ENCODE peak calls at places on chromosomes 2 and 18, in seven cellular contexts. I is HepG2, V is GM12878, W is endothelial cell of umbilical vein, F is K562, Q is H1, B is HCT116. R is an unnamed sample.

GRCh38 chr2:11692966-11693521 is 23.0 kb upstream of the NTSR2 start:
- DNase-seq in Q (peak; percentile 81), B (peak; percentile 65), V (no peak), I (peak; percentile 84), F (peak; percentile 76), W (peak; percentile 59), R (no peak)

GRCh38 chr18:68714356-68714706 is 577 bp downstream of the TMX3 start:
- DNase-seq in B (no peak), I (peak; percentile 4), Q (peak; percentile 48), F (peak; percentile 12), V (no peak), W (peak; percentile 55), R (no peak)

GRCh38 chr2:231128541-231128940 is 3.7 kb upstream of the HTR2B start:
- DNase-seq in F (no peak), I (no peak), W (no peak), V (no peak), B (no peak), Q (no peak), R (no peak)

GRCh38 chr2:49029406-49029805 is 124.9 kb downstream of the FSHR start:
- DNase-seq in W (no peak), B (no peak), I (no peak), F (no peak), V (no peak), Q (no peak), R (no peak)

GRCh38 chr18:46297621-46298020 is 193.4 kb downstream of the HAUS1 start:
- DNase-seq in I (no peak), B (no peak), V (no peak), W (no peak), F (no peak), Q (no peak), R (no peak)

GRCh38 chr2:164843346-164843841 is 1.8 kb upstream of the COBLL1 start:
- DNase-seq in W (no peak), Q (no peak), B (no peak), V (no peak), I (peak; percentile 42), F (no peak), R (no peak)

GRCh38 chr2:238513346-238513745 is 86.6 kb downstream of the ASB1 start:
- DNase-seq in I (peak; percentile 68), Q (peak; percentile 80), F (peak; percentile 62), V (no peak), B (peak; percentile 42), W (peak; percentile 36), R (peak; percentile 8)

GRCh38 chr2:25977768-25978167 is 4.5 kb downstream of the KIF3C start:
- DNase-seq in W (no peak), I (peak; percentile 53), Q (no peak), V (no peak), B (no peak), F (no peak), R (no peak)

GRCh38 chr2:49225126-49225525 is 70.8 kb upstream of the FSHR start:
- DNase-seq in Q (no peak), W (no peak), F (no peak), B (no peak), V (no peak), I (no peak), R (no peak)

GRCh38 chr2:224217962-224218347 is 178.9 kb upstream of the SERPINE2 start:
- DNase-seq in V (no peak), B (no peak), I (no peak), F (no peak), Q (no peak), W (no peak), R (no peak)

GRCh38 chr2:32212293-32212692 is 46.6 kb downstream of the SLC30A6 start:
- DNase-seq in B (no peak), W (no peak), V (no peak), F (no peak), I (no peak), Q (no peak), R (no peak)

GRCh38 chr2:198165289-198165688 is 360.9 kb downstream of the PLCL1 start:
- DNase-seq in I (no peak), W (no peak), F (no peak), B (no peak), Q (no peak), V (no peak), R (no peak)

GRCh38 chr2:177340158-177340557 is 52.4 kb upstream of the AGPS start:
- DNase-seq in B (no peak), I (no peak), Q (no peak), F (no peak), V (no peak), W (no peak), R (no peak)

GRCh38 chr2:175918935-175919334 is 83.1 kb downstream of the LNPK start:
- DNase-seq in B (no peak), Q (no peak), I (no peak), V (no peak), F (peak; percentile 27), W (no peak), R (no peak)

GRCh38 chr2:207095963-207096362 is 69.8 kb downstream of the KLF7 start:
- DNase-seq in V (no peak), I (no peak), W (no peak), B (no peak), Q (no peak), F (no peak), R (no peak)

GRCh38 chr2:217398860-217399259 is 539.0 kb upstream of the TNP1 start:
- DNase-seq in F (no peak), Q (no peak), I (no peak), V (no peak), W (no peak), B (no peak), R (no peak)
- TF ChIP-seq POLR2AphosphoS5 in F (no peak), Q (no peak), I (no peak), V (no peak), W (no peak), B (no peak), R (no peak)

DNA sequence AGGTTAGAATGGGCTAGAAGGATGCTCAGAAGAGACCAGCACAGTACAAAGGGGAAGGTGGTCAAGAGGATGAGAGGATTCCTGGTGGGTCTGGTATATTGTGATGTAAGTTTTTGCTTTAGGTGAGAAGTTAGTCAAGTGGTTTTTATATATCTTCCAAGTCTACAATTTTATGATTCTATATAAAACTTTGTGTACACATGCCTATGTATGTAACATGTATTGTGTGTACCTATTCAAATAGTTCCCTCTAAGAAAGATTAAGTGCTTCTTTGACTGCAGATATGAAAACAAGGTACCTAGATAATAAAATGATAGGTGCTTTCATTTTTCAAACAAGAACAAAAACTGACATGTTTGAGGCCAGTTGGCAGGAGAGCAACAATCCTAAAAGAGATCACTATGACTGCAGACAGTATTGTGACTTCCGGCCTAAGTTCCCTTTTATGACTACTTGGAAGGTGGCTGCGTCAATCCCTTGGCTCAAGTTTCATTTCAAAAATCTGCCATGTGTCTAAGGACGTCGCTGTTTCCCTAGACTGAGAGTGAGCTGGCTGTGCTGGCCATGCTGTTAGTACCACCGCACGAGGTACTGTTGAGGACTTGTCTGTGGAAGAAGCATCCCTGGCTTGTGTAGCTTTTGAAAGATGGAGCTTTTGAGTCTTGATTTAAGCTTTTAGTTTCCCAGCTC is 123.1 kb downstream of the PRPF40A start:
- DNase-seq in V (no peak), Q (no peak), B (no peak), F (no peak), W (no peak), I (no peak), R (no peak)
- H3K9ac ChIP-seq in V (no peak overlapping the region), Q (no peak overlapping the region), B (no peak overlapping the region), F (no peak overlapping the region), W (no peak overlapping the region), I (no peak overlapping the region), R (no peak overlapping the region)

DNA sequence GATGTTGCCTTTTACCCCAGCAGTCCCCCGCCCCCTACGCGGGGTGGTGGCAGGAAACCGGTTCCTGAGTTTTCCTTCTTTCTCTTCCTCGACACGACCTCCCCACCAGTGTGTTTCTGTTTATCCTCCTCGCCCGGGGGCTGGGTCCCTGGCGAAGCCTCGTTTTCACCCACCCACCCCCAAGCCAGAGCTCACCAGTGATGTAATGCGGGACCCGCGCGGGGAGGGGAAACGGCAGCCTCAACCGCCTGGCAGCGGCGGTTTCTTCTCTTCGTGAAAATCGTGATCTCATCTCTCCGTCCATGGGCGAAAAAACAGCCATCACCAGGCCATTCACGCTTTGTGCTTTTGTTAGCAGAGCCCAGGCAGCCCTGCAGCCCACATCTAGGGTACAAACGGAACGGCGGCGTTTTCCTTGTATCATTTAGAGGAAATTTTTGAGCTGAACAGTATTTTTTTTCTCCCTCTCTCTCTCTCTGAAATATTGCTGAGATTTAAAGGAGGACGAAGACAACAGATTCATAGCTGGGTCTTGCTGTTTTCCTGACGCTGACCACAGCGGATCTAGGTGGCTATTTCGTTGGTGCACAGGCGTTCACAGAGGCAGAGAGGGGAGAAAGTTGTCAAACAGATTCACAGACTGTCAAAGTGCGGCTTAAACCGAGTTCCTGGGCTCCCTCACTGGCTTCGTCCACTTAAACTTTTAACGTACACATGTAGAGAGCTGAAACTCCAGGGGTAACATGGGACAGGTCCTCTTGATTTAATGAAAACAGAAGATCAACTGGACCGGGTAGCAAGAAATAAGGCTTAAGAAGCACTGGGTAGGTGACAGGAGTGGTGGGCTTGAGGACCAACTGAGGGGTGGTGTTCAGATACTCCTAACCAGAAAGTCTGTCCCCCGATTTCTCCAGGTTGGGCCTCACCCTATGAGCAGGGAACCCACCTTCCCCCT is 21.9 kb upstream of the PAX3 start:
- DNase-seq in I (no peak), W (peak; percentile 35), V (no peak), F (no peak), Q (peak; percentile 65), B (no peak), R (no peak)
- TF ChIP-seq EZH2 in I (peak; percentile 91), W (peak; percentile 89), V (no peak), F (no peak), Q (peak; percentile 90), B (no peak), R (no peak)

GRCh38 chr2:1653956-1654695 is 90.2 kb downstream of the PXDN start:
- DNase-seq in V (no peak), Q (no peak), F (no peak), W (peak; percentile 40), B (no peak), I (no peak), R (no peak)

GRCh38 chr2:1655461-1655860 is 88.9 kb downstream of the PXDN start:
- DNase-seq in B (no peak), Q (no peak), W (no peak), F (no peak), I (no peak), V (no peak), R (no peak)

GRCh38 chr2:1651131-1652066 is 92.9 kb downstream of the PXDN start:
- DNase-seq in Q (no peak), W (peak; percentile 41), I (no peak), V (no peak), B (no peak), F (no peak), R (no peak)

GRCh38 chr2:1654696-1655374 is 89.5 kb downstream of the PXDN start:
- DNase-seq in Q (no peak), B (no peak), W (no peak), I (no peak), V (no peak), F (no peak), R (no peak)

GRCh38 chr2:1653137-1653789 is 91.1 kb downstream of the PXDN start:
- DNase-seq in W (peak; percentile 12), V (no peak), B (no peak), I (no peak), Q (no peak), F (no peak), R (no peak)
- TF ChIP-seq POLR2AphosphoS5 in W (no peak), V (no peak), B (no peak), I (no peak), Q (no peak), F (no peak), R (no peak)